ENCODE peak calls at places on chromosomes 5 and 9, in five cellular contexts. O is upper lobe of left lung, X is IMR-90, B is esophagus muscularis mucosa, J is vagina. N is an unnamed sample.

GRCh38 chr9:80030801-80031200 is 459.0 kb downstream of the TLE4 start:
- DNase-seq in O (no peak), X (no peak), B (no peak), J (no peak), N (no peak)

GRCh38 chr5:178074266-178074952 is 38.9 kb upstream of the N4BP3 start:
- DNase-seq in O (no peak), X (no peak), B (no peak), J (no peak), N (no peak)

GRCh38 chr9:116899337-116900006 is 212.4 kb downstream of the TRIM32 start:
- DNase-seq in O (no peak), X (peak), B (no peak), J (no peak), N (no peak)

GRCh38 chr5:140168371-140168770 is 6.6 kb upstream of the CYSTM1 start:
- DNase-seq in O (no peak), X (no peak), B (no peak), J (no peak), N (no peak)

GRCh38 chr5:81164936-81165335 is 68.2 kb upstream of the CKMT2 start:
- DNase-seq in O (peak), X (peak), B (no peak), J (no peak), N (no peak)

GRCh38 chr9:19379697-19380046 is 364 bp downstream of the RPS6 start:
- DNase-seq in O (peak), X (peak), B (no peak), J (no peak), N (no peak)

GRCh38 chr5:104431946-104432345 is 869.4 kb upstream of the NUDT12 start:
- DNase-seq in O (no peak), X (no peak), B (no peak), J (no peak), N (no peak)

GRCh38 chr9:97958812-97959511 is 21.0 kb upstream of the HEMGN start:
- DNase-seq in O (no peak), X (peak), B (no peak), J (no peak), N (no peak)

GRCh38 chr5:146007973-146008372 is 71.6 kb downstream of the SH3RF2 start:
- DNase-seq in O (no peak), X (no peak), B (no peak), J (no peak), N (no peak)

DNA sequence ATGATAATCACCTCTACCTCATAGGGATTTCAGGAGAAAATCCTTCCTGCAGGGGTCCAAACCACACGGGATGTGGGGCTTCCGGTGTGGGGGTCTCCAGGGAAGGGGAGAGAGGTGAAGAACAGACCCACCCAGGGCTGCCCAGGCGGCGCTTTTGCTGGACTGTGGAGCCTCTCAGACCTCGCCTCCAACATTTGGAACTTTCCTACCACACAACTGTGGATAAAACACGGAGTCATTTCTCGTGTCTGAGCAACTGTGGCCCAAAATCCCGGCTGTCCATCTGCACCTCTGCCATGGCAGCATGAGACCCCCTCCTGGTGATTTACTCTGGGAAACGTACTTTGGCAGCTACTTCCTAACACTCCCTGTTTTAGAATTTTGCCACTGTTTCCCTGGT is 307.8 kb upstream of the IRX4 start:
- DNase-seq in O (no peak), X (no peak), B (no peak), J (no peak), N (no peak)
- TF ChIP-seq POLR2A in O (no peak), X (no peak), B (no peak), J (no peak), N (no peak)

DNA sequence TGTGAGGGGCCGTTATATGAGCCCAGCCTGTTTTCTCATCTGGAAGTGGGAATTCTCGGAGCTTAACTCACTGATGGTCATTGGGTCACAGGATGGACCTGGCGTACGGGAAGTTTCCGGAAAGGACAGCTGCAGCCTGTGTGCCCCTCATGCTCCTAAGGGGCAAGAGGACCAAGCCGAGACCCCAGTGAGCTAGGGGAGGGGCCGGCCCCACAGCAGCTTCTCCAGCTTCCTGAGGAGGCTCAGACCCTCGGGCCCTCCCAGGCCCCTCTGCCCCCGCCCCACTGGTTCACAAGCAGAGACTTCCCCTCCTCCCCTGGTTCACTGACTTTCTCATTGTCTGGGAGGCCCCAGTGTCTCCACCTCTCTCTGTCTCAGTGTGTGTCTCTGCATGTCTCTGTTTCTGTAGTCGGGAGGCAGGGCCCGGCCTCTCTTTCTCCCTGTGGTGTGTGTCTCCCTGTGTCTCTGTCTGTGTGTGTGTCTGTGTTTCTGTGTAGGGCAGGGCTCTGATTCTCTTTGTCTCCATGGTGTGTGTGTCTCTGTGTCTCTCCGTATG is 32.3 kb upstream of the FIBCD1 start:
- DNase-seq in O (no peak), X (no peak), B (no peak), J (no peak), N (no peak)
- TF ChIP-seq POLR2A in O (no peak), X (no peak), B (no peak), J (no peak), N (no peak)

GRCh38 chr9:129889461-129889935 is 54.2 kb downstream of the USP20 start:
- DNase-seq in O (no peak), X (no peak), B (no peak), J (peak), N (no peak)

GRCh38 chr9:129888809-129889460 is 53.7 kb downstream of the USP20 start:
- DNase-seq in O (no peak), X (no peak), B (no peak), J (no peak), N (no peak)

GRCh38 chr9:129886226-129887174 is 51.2 kb downstream of the USP20 start:
- DNase-seq in O (no peak), X (no peak), B (no peak), J (peak), N (no peak)

GRCh38 chr9:129887210-129888084 is 52.2 kb downstream of the USP20 start:
- DNase-seq in O (no peak), X (peak), B (no peak), J (peak), N (peak)

GRCh38 chr9:129888085-129888808 is 53.0 kb downstream of the USP20 start:
- DNase-seq in O (peak), X (no peak), B (no peak), J (peak), N (peak)
- TF ChIP-seq POLR2A in O (no peak), X (no peak), B (no peak), J (no peak), N (peak)

GRCh38 chr5:82277613-82277986 is 554 bp downstream of the RPS23 start:
- DNase-seq in O (no peak), X (no peak), B (no peak), J (no peak), N (no peak)

GRCh38 chr5:82276800-82277612 is 1.1 kb downstream of the RPS23 start:
- DNase-seq in O (no peak), X (no peak), B (no peak), J (no peak), N (no peak)

GRCh38 chr5:82272957-82273356 is 5.2 kb downstream of the RPS23 start:
- DNase-seq in O (peak), X (no peak), B (no peak), J (no peak), N (no peak)

GRCh38 chr5:82274343-82275266 is 3.5 kb downstream of the RPS23 start:
- DNase-seq in O (peak), X (no peak), B (no peak), J (no peak), N (no peak)

GRCh38 chr5:82275267-82275664 is 2.9 kb downstream of the RPS23 start:
- DNase-seq in O (no peak), X (no peak), B (no peak), J (no peak), N (no peak)
- TF ChIP-seq POLR2A in O (no peak), X (no peak), B (no peak), J (no peak), N (no peak)

GRCh38 chr9:81521892-81522291 is 167.5 kb downstream of the TLE1 start:
- DNase-seq in O (no peak), X (no peak), B (no peak), J (no peak), N (no peak)

GRCh38 chr9:81526587-81526986 is 162.8 kb downstream of the TLE1 start:
- DNase-seq in O (no peak), X (peak), B (no peak), J (no peak), N (no peak)

GRCh38 chr9:81517954-81518353 is 171.4 kb downstream of the TLE1 start:
- DNase-seq in O (no peak), X (no peak), B (no peak), J (no peak), N (no peak)

GRCh38 chr9:81519816-81520215 is 169.5 kb downstream of the TLE1 start:
- DNase-seq in O (no peak), X (peak), B (no peak), J (no peak), N (no peak)

GRCh38 chr9:81522721-81523551 is 166.4 kb downstream of the TLE1 start:
- DNase-seq in O (no peak), X (peak), B (no peak), J (no peak), N (no peak)
- TF ChIP-seq POLR2A in O (no peak), X (no peak), B (no peak), J (no peak), N (no peak)

GRCh38 chr5:1535646-1536045 is 11.9 kb upstream of the LPCAT1 start:
- DNase-seq in O (no peak), X (no peak), B (no peak), J (no peak), N (no peak)

GRCh38 chr5:1538741-1539392 is 15.1 kb upstream of the LPCAT1 start:
- DNase-seq in O (no peak), X (no peak), B (no peak), J (peak), N (no peak)

GRCh38 chr5:1538276-1538675 is 14.5 kb upstream of the LPCAT1 start:
- DNase-seq in O (no peak), X (no peak), B (no peak), J (no peak), N (peak)

GRCh38 chr5:1537166-1538154 is 13.7 kb upstream of the LPCAT1 start:
- DNase-seq in O (no peak), X (no peak), B (no peak), J (peak), N (peak)

DNA sequence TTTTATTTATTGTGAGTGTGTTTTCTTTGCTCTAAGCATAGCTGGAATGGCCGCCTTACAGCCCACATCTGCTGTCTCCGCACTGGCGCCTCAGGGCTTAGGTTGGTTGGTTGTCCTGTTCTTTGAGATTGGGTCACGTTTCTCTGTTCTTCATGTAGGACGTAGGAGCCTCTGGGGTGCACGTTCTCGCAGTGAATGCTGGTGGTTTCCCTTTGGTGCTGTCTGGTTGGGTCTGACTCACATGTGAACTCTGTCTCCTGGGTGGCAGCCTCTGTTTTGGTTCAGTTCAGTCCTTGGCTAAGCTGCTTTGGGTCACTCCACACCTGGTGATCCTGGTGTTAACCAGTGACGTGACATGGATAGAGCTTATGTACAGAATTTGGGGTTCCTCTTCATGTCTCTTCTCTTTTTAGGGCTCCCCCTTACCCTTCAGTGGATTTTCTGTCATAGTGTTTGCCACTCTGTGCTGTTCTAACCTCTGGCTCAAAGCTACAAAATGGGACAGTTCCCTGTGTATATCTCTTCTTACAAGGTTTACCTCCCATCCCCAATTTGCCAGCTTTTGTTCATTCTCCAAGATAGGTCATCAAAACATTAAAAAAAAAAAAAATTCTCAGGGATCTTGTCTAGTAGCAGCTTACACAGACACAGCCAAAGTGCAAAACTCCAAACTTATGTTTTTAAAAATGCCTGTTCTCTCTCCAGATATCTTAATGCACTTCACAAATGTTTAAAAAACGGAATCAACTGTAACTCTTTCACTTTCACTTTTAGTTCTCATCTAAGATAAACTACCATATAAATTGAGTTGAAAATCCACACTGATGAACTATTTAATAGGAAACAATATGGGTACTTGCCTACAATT is 12.8 kb upstream of the LPCAT1 start:
- DNase-seq in O (no peak), X (peak), B (no peak), J (peak), N (no peak)
- TF ChIP-seq POLR2A in O (no peak), X (no peak), B (no peak), J (no peak), N (no peak)

N was measured in heart left ventricle.